ENCODE peak calls at places on chromosomes 7 and 10, in four cellular contexts. One of them, this sample, is unnamed. For H3K9me3, the result is how much of the 10 kb centered on the place peaks cover.

GRCh38 chr7:46317256-46317655 is 396.2 kb upstream of the IGFBP3 start:
- DNase-seq in sigmoid colon: no peak
- DNase-seq in IMR-90: peak
- DNase-seq in uterus: no peak
- DNase-seq in this sample: no peak

GRCh38 chr7:107854454-107854853 is 36.5 kb upstream of the DLD start:
- DNase-seq in sigmoid colon: no peak
- DNase-seq in IMR-90: no peak
- DNase-seq in uterus: no peak
- DNase-seq in this sample: no peak

GRCh38 chr7:149815121-149815520 is 23.1 kb upstream of the ZNF862 start:
- DNase-seq in sigmoid colon: no peak
- DNase-seq in IMR-90: no peak
- DNase-seq in uterus: no peak
- DNase-seq in this sample: no peak

GRCh38 chr10:68902382-68902781 is 1.3 kb downstream of the DDX50 start:
- DNase-seq in sigmoid colon: no peak
- DNase-seq in IMR-90: no peak
- DNase-seq in uterus: no peak
- DNase-seq in this sample: no peak

GRCh38 chr10:74926791-74927585 is 100.6 kb downstream of the KAT6B start:
- DNase-seq in sigmoid colon: no peak
- DNase-seq in IMR-90: no peak
- DNase-seq in uterus: no peak
- DNase-seq in this sample: no peak

GRCh38 chr7:106486331-106486730 is 174.6 kb downstream of the CCDC71L start:
- DNase-seq in sigmoid colon: no peak
- DNase-seq in IMR-90: peak
- DNase-seq in uterus: no peak
- DNase-seq in this sample: no peak

GRCh38 chr7:84914598-84914997 is 272.3 kb downstream of the SEMA3D start:
- DNase-seq in sigmoid colon: no peak
- DNase-seq in IMR-90: no peak
- DNase-seq in uterus: no peak
- DNase-seq in this sample: no peak

GRCh38 chr10:111923032-111923431 is 260.5 kb downstream of the GPAM start:
- DNase-seq in sigmoid colon: no peak
- DNase-seq in IMR-90: no peak
- DNase-seq in uterus: no peak
- DNase-seq in this sample: no peak

GRCh38 chr10:13894412-13895093 is 307.8 kb downstream of the PRPF18 start:
- DNase-seq in sigmoid colon: no peak
- DNase-seq in IMR-90: peak
- DNase-seq in uterus: no peak
- DNase-seq in this sample: no peak

GRCh38 chr7:46139079-46139478 is 218.0 kb upstream of the IGFBP3 start:
- DNase-seq in sigmoid colon: no peak
- DNase-seq in IMR-90: peak
- DNase-seq in uterus: no peak
- DNase-seq in this sample: no peak

GRCh38 chr10:113620486-113620885 is 43.4 kb downstream of the NRAP start:
- DNase-seq in sigmoid colon: no peak
- DNase-seq in IMR-90: no peak
- DNase-seq in uterus: no peak
- DNase-seq in this sample: no peak

GRCh38 chr10:101287922-101288638 is 58.8 kb upstream of the LBX1 start:
- DNase-seq in sigmoid colon: no peak
- DNase-seq in IMR-90: peak
- DNase-seq in uterus: no peak
- DNase-seq in this sample: no peak

GRCh38 chr7:80635533-80635932 is 2.9 kb upstream of the CD36 start:
- DNase-seq in sigmoid colon: no peak
- DNase-seq in IMR-90: peak
- DNase-seq in uterus: no peak
- DNase-seq in this sample: no peak

GRCh38 chr7:92293887-92294616 is 48.3 kb downstream of the ANKIB1 start:
- DNase-seq in sigmoid colon: no peak
- DNase-seq in IMR-90: peak
- DNase-seq in uterus: no peak
- DNase-seq in this sample: no peak

GRCh38 chr7:97272237-97272975 is 154.9 kb downstream of the SDHAF3 start:
- DNase-seq in sigmoid colon: no peak
- DNase-seq in IMR-90: no peak
- DNase-seq in uterus: no peak
- DNase-seq in this sample: no peak

GRCh38 chr10:84375011-84375410 is 46.6 kb downstream of the CCSER2 start:
- DNase-seq in sigmoid colon: no peak
- DNase-seq in IMR-90: peak
- DNase-seq in uterus: peak
- DNase-seq in this sample: peak

GRCh38 chr10:78700413-78700812 is 368.4 kb upstream of the ZMIZ1 start:
- DNase-seq in sigmoid colon: no peak
- DNase-seq in IMR-90: peak
- DNase-seq in uterus: peak
- DNase-seq in this sample: peak

GRCh38 chr7:127189074-127189473 is 63.7 kb downstream of the GRM8 start:
- DNase-seq in sigmoid colon: no peak
- DNase-seq in IMR-90: no peak
- DNase-seq in uterus: no peak
- DNase-seq in this sample: no peak

GRCh38 chr7:67105382-67105781 is 108.7 kb downstream of the TYW1 start:
- DNase-seq in sigmoid colon: no peak
- DNase-seq in IMR-90: peak
- DNase-seq in uterus: no peak
- DNase-seq in this sample: no peak

GRCh38 chr7:141737118-141737835 is 881 bp upstream of the SSBP1 start:
- DNase-seq in sigmoid colon: no peak
- DNase-seq in IMR-90: no peak
- DNase-seq in uterus: peak
- DNase-seq in this sample: peak

GRCh38 chr10:58936364-58936763 is 240.1 kb upstream of the PHYHIPL start:
- DNase-seq in sigmoid colon: no peak
- DNase-seq in IMR-90: no peak
- DNase-seq in uterus: no peak
- DNase-seq in this sample: no peak

GRCh38 chr7:111871283-111871682 is 309.0 kb upstream of the IMMP2L start:
- DNase-seq in sigmoid colon: no peak
- DNase-seq in IMR-90: no peak
- DNase-seq in uterus: no peak
- DNase-seq in this sample: no peak

GRCh38 chr7:75989726-75990388 is 4.5 kb downstream of the TMEM120A start:
- DNase-seq in sigmoid colon: peak
- DNase-seq in IMR-90: no peak
- DNase-seq in uterus: peak
- DNase-seq in this sample: peak

GRCh38 chr7:96658011-96658391 is 51.6 kb downstream of the SEM1 start:
- DNase-seq in sigmoid colon: no peak
- DNase-seq in IMR-90: no peak
- DNase-seq in uterus: no peak
- DNase-seq in this sample: no peak

GRCh38 chr10:114305521-114305925 is 66.5 kb downstream of the VWA2 start:
- DNase-seq in sigmoid colon: peak
- DNase-seq in IMR-90: no peak
- DNase-seq in uterus: no peak
- DNase-seq in this sample: no peak

GRCh38 chr10:49534670-49535381 is 4.1 kb downstream of the ERCC6 start:
- DNase-seq in sigmoid colon: no peak
- DNase-seq in IMR-90: peak
- DNase-seq in uterus: no peak
- DNase-seq in this sample: no peak

GRCh38 chr10:87038786-87039185 is 18.7 kb downstream of the FAM25A start:
- DNase-seq in sigmoid colon: no peak
- DNase-seq in IMR-90: no peak
- DNase-seq in uterus: no peak
- DNase-seq in this sample: no peak

GRCh38 chr10:47334627-47335026 is 12.4 kb downstream of the GDF2 start:
- DNase-seq in sigmoid colon: peak
- DNase-seq in IMR-90: no peak
- DNase-seq in uterus: no peak
- DNase-seq in this sample: no peak

GRCh38 chr10:117684211-117684610 is 141.7 kb downstream of the EMX2 start:
- DNase-seq in sigmoid colon: no peak
- DNase-seq in IMR-90: no peak
- DNase-seq in uterus: no peak
- DNase-seq in this sample: no peak

GRCh38 chr10:88702848-88703597 is 3.0 kb upstream of the LIPK start:
- DNase-seq in sigmoid colon: no peak
- DNase-seq in IMR-90: peak
- DNase-seq in uterus: no peak
- DNase-seq in this sample: peak

GRCh38 chr7:76408121-76408560 is 1.4 kb downstream of the SSC4D start:
- DNase-seq in sigmoid colon: no peak
- DNase-seq in IMR-90: no peak
- DNase-seq in uterus: no peak
- DNase-seq in this sample: no peak

GRCh38 chr10:4775808-4776207 is 50.2 kb upstream of the AKR1E2 start:
- DNase-seq in sigmoid colon: no peak
- DNase-seq in IMR-90: peak
- DNase-seq in uterus: no peak
- DNase-seq in this sample: no peak

GRCh38 chr7:30166155-30166840 is 31.5 kb downstream of the MTURN start:
- DNase-seq in sigmoid colon: no peak
- DNase-seq in IMR-90: no peak
- DNase-seq in uterus: no peak
- DNase-seq in this sample: peak

GRCh38 chr10:86642499-86642898 is 11.8 kb upstream of the OPN4 start:
- DNase-seq in sigmoid colon: no peak
- DNase-seq in IMR-90: peak
- DNase-seq in uterus: no peak
- DNase-seq in this sample: no peak

GRCh38 chr7:77989981-77990566 is 191.5 kb downstream of the PHTF2 start:
- DNase-seq in sigmoid colon: no peak
- DNase-seq in IMR-90: no peak
- DNase-seq in uterus: no peak
- DNase-seq in this sample: no peak

GRCh38 chr10:62153191-62153590 is 115.5 kb downstream of the RTKN2 start:
- DNase-seq in sigmoid colon: no peak
- DNase-seq in IMR-90: peak
- DNase-seq in uterus: no peak
- DNase-seq in this sample: no peak

GRCh38 chr10:87547734-87548311 is 43.1 kb downstream of the MINPP1 start:
- DNase-seq in sigmoid colon: no peak
- DNase-seq in IMR-90: peak
- DNase-seq in uterus: no peak
- DNase-seq in this sample: no peak

GRCh38 chr10:3400368-3400767 is 227.8 kb upstream of the PITRM1 start:
- DNase-seq in sigmoid colon: no peak
- DNase-seq in IMR-90: peak
- DNase-seq in uterus: no peak
- DNase-seq in this sample: no peak

GRCh38 chr10:132777441-132777840 is 8.5 kb downstream of the NKX6-2 start:
- DNase-seq in sigmoid colon: no peak
- DNase-seq in IMR-90: no peak
- DNase-seq in uterus: no peak
- DNase-seq in this sample: no peak

GRCh38 chr10:132783165-132783736 is 2.7 kb downstream of the NKX6-2 start:
- DNase-seq in sigmoid colon: no peak
- DNase-seq in IMR-90: no peak
- DNase-seq in uterus: no peak
- DNase-seq in this sample: no peak

GRCh38 chr10:132779850-132780249 is 6.1 kb downstream of the NKX6-2 start:
- DNase-seq in sigmoid colon: no peak
- DNase-seq in IMR-90: no peak
- DNase-seq in uterus: no peak
- DNase-seq in this sample: no peak

GRCh38 chr10:132781556-132781955 is 4.4 kb downstream of the NKX6-2 start:
- DNase-seq in sigmoid colon: no peak
- DNase-seq in IMR-90: no peak
- DNase-seq in uterus: no peak
- DNase-seq in this sample: no peak

GRCh38 chr10:132780356-132780755 is 5.6 kb downstream of the NKX6-2 start:
- DNase-seq in sigmoid colon: no peak
- DNase-seq in IMR-90: no peak
- DNase-seq in uterus: no peak
- DNase-seq in this sample: no peak
- TF ChIP-seq POLR2A in sigmoid colon: no peak
- TF ChIP-seq POLR2A in IMR-90: no peak
- TF ChIP-seq POLR2A in uterus: no peak
- TF ChIP-seq POLR2A in this sample: no peak

DNA sequence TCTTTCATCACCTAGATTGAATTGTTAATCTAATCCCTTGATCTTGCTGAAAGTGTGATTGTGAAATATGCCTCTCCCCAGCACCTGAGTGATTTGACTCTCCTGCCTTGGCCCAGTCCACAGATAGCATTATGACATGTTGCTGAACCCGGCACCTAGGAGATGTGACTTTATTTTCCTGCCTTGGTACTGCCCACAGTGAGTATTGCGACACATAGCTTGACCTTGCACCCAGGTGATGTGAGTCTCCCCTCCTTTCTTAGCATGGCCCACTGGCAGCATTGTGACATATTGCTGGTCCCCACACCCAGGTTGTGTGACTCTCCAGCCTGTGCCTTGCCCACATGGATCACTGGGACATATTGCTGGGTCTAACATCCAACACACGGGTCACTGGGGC is 32.5 kb upstream of the ZNF107 start:
- DNase-seq in sigmoid colon: no peak
- DNase-seq in IMR-90: no peak
- DNase-seq in uterus: no peak
- DNase-seq in this sample: no peak
- H3K9me3 ChIP-seq in sigmoid colon: under half
- H3K9me3 ChIP-seq in IMR-90: under half
- H3K9me3 ChIP-seq in uterus: under half
- H3K9me3 ChIP-seq in this sample: under half

GRCh38 chr7:74231232-74231590 is 21.4 kb downstream of the LAT2 start:
- DNase-seq in sigmoid colon: no peak
- DNase-seq in IMR-90: no peak
- DNase-seq in uterus: no peak
- DNase-seq in this sample: no peak
- TF ChIP-seq POLR2A in sigmoid colon: no peak
- TF ChIP-seq POLR2A in IMR-90: no peak
- TF ChIP-seq POLR2A in uterus: no peak
- TF ChIP-seq POLR2A in this sample: no peak

DNA sequence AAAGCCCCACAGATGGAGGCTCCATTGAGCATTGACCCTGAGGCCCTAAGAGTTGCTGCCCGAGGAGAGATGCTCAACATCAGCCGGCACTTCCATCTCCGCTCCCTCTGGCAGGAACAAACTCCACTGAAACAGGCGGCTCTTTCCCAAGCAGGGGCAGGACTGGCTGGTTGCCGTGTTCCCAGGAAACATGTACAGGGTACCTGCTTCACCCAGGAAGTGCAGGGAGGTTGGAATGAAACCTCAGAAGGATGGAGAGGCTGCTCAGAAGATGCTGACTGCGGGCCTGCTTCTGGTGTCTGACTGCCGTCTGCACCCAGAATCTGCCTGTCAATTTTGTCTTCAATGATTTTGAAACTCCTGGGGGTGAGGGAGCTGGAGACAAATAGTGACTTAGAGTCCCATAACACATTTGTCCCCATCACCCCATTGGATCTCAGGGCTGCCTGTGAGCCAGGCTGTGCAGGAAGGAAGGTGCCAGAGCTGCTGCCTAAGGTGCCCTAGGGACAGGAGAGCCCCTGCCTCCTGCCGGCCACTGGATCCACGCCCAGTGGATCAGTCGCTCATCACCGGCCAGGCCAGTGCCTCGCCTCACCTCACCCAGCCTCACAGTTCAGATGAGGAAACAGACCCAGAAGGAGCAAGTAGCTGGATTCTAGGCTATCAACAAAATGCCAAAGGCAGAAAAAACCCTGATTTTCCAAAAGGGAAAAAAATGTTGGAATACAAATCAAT is 237.3 kb downstream of the PTPRN2 start:
- DNase-seq in sigmoid colon: peak
- DNase-seq in IMR-90: no peak
- DNase-seq in uterus: no peak
- DNase-seq in this sample: no peak
- H3K9me3 ChIP-seq in sigmoid colon: under half
- H3K9me3 ChIP-seq in IMR-90: under half
- H3K9me3 ChIP-seq in uterus: under half
- H3K9me3 ChIP-seq in this sample: under half

This sample was measured in body of pancreas.